ENCODE peak calls at places on chromosomes 11 and 22, in six cellular contexts. One of them, this sample, is unnamed.

GRCh38 chr22:44266811-44267760 is 45.7 kb downstream of the SHISAL1 start:
- DNase-seq in HepG2: no peak
- DNase-seq in H1: no peak
- DNase-seq in IMR-90: no peak
- DNase-seq in GM12878: no peak
- DNase-seq in HCT116: no peak
- DNase-seq in this sample: no peak

GRCh38 chr22:49011769-49012598 is 815.7 kb downstream of the BRD1 start:
- DNase-seq in HepG2: no peak
- DNase-seq in IMR-90: no peak
- DNase-seq in GM12878: no peak
- DNase-seq in H1: peak; percentile 35
- DNase-seq in HCT116: no peak
- DNase-seq in this sample: no peak

GRCh38 chr22:16844529-16844928 is 19.3 kb upstream of the XKR3 start:
- DNase-seq in H1: no peak
- DNase-seq in GM12878: no peak
- DNase-seq in HepG2: no peak
- DNase-seq in IMR-90: no peak
- DNase-seq in HCT116: no peak
- DNase-seq in this sample: no peak

GRCh38 chr11:2750101-2750509 is 50.3 kb upstream of the KCNQ1OT1 start:
- DNase-seq in HepG2: no peak
- DNase-seq in H1: no peak
- DNase-seq in HCT116: no peak
- DNase-seq in IMR-90: no peak
- DNase-seq in GM12878: no peak
- DNase-seq in this sample: no peak

GRCh38 chr22:23183107-23183698 is 2.9 kb downstream of the BCR start:
- DNase-seq in GM12878: no peak
- DNase-seq in HepG2: peak; percentile 47
- DNase-seq in IMR-90: peak; percentile 66
- DNase-seq in HCT116: no peak
- DNase-seq in H1: peak; percentile 71
- DNase-seq in this sample: no peak

GRCh38 chr11:12786450-12786849 is 112.2 kb downstream of the TEAD1 start:
- DNase-seq in HCT116: no peak
- DNase-seq in HepG2: no peak
- DNase-seq in IMR-90: no peak
- DNase-seq in H1: no peak
- DNase-seq in GM12878: no peak
- DNase-seq in this sample: no peak

GRCh38 chr11:29260939-29261705 is 755.7 kb downstream of the KCNA4 start:
- DNase-seq in IMR-90: peak; percentile 86
- DNase-seq in HepG2: peak; percentile 51
- DNase-seq in GM12878: no peak
- DNase-seq in HCT116: peak; percentile 76
- DNase-seq in H1: no peak
- DNase-seq in this sample: peak; percentile 86

GRCh38 chr22:37242395-37242918 is 1.6 kb downstream of the RAC2 start:
- DNase-seq in HepG2: no peak
- DNase-seq in HCT116: no peak
- DNase-seq in H1: no peak
- DNase-seq in GM12878: peak; percentile 92
- DNase-seq in IMR-90: peak; percentile 38
- DNase-seq in this sample: no peak

GRCh38 chr11:69442012-69442806 is 39.3 kb upstream of the LINC01488 start:
- DNase-seq in H1: no peak
- DNase-seq in IMR-90: no peak
- DNase-seq in HepG2: no peak
- DNase-seq in GM12878: no peak
- DNase-seq in HCT116: no peak
- DNase-seq in this sample: no peak

GRCh38 chr22:20000246-20001081 is 16.2 kb downstream of the ARVCF start:
- DNase-seq in IMR-90: no peak
- DNase-seq in HCT116: no peak
- DNase-seq in HepG2: peak; percentile 76
- DNase-seq in GM12878: no peak
- DNase-seq in H1: no peak
- DNase-seq in this sample: no peak

GRCh38 chr11:134792044-134792443 is 380.0 kb upstream of the B3GAT1 start:
- DNase-seq in H1: no peak
- DNase-seq in IMR-90: peak; percentile 1
- DNase-seq in HCT116: no peak
- DNase-seq in HepG2: no peak
- DNase-seq in GM12878: no peak
- DNase-seq in this sample: no peak

GRCh38 chr11:10302744-10303557 is 1.9 kb upstream of the ADM start:
- DNase-seq in HepG2: peak; percentile 70
- DNase-seq in HCT116: no peak
- DNase-seq in GM12878: no peak
- DNase-seq in IMR-90: peak; percentile 59
- DNase-seq in H1: peak; percentile 74
- DNase-seq in this sample: peak; percentile 67
- TF ChIP-seq RAD21 in HepG2: peak; percentile 19
- TF ChIP-seq RAD21 in HCT116: no peak
- TF ChIP-seq RAD21 in GM12878: no peak
- TF ChIP-seq RAD21 in IMR-90: peak; percentile 1
- TF ChIP-seq RAD21 in H1: no peak
- TF ChIP-seq RAD21 in this sample: no peak

DNA sequence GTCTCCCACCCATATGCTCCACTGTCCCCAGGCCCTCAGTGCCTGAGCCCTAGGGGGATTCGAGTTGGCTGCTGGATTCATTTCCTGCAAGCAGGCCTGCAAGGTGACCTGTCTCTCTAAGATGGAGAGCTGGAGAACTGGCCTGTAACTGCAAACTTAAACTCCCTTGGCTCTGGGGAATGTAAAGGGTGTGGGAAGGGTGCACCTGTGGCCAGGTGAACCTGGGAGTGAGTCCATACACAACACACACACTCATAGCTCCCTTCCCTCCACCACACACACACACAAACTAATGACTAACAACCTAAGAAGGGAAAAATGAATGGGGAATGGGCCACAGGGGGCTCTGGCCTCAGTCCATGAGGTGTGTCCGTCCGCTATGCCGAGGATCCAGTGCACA is 14.5 kb downstream of the SMTNL1 start:
- DNase-seq in GM12878: no peak
- DNase-seq in H1: no peak
- DNase-seq in HCT116: no peak
- DNase-seq in IMR-90: no peak
- DNase-seq in HepG2: no peak
- DNase-seq in this sample: no peak
- TF ChIP-seq RAD21 in GM12878: no peak
- TF ChIP-seq RAD21 in H1: no peak
- TF ChIP-seq RAD21 in HCT116: no peak
- TF ChIP-seq RAD21 in IMR-90: no peak
- TF ChIP-seq RAD21 in HepG2: no peak
- TF ChIP-seq RAD21 in this sample: no peak

GRCh38 chr11:9170450-9170849 is 79.1 kb upstream of the SCUBE2 start:
- DNase-seq in H1: no peak
- DNase-seq in IMR-90: peak; percentile 82
- DNase-seq in GM12878: no peak
- DNase-seq in HCT116: no peak
- DNase-seq in HepG2: no peak
- DNase-seq in this sample: peak; percentile 5
- TF ChIP-seq RAD21 in H1: no peak
- TF ChIP-seq RAD21 in IMR-90: no peak
- TF ChIP-seq RAD21 in GM12878: no peak
- TF ChIP-seq RAD21 in HCT116: no peak
- TF ChIP-seq RAD21 in HepG2: no peak
- TF ChIP-seq RAD21 in this sample: no peak

GRCh38 chr11:19398273-19398672 is 157.5 kb upstream of the E2F8 start:
- DNase-seq in HepG2: no peak
- DNase-seq in GM12878: no peak
- DNase-seq in HCT116: no peak
- DNase-seq in H1: no peak
- DNase-seq in IMR-90: peak; percentile 19
- DNase-seq in this sample: no peak
- TF ChIP-seq RAD21 in HepG2: no peak
- TF ChIP-seq RAD21 in GM12878: no peak
- TF ChIP-seq RAD21 in HCT116: no peak
- TF ChIP-seq RAD21 in H1: no peak
- TF ChIP-seq RAD21 in IMR-90: no peak
- TF ChIP-seq RAD21 in this sample: no peak

GRCh38 chr11:123566852-123567251 is 87.6 kb downstream of the SCN3B start:
- DNase-seq in H1: no peak
- DNase-seq in HCT116: no peak
- DNase-seq in IMR-90: no peak
- DNase-seq in GM12878: no peak
- DNase-seq in HepG2: no peak
- DNase-seq in this sample: no peak

GRCh38 chr11:123568367-123568870 is 86.0 kb downstream of the SCN3B start:
- DNase-seq in GM12878: no peak
- DNase-seq in HCT116: no peak
- DNase-seq in HepG2: no peak
- DNase-seq in IMR-90: no peak
- DNase-seq in H1: no peak
- DNase-seq in this sample: no peak

GRCh38 chr11:123570939-123571590 is 83.4 kb downstream of the SCN3B start:
- DNase-seq in HepG2: no peak
- DNase-seq in IMR-90: no peak
- DNase-seq in HCT116: no peak
- DNase-seq in GM12878: no peak
- DNase-seq in H1: no peak
- DNase-seq in this sample: no peak

GRCh38 chr11:123567466-123567865 is 87.0 kb downstream of the SCN3B start:
- DNase-seq in GM12878: no peak
- DNase-seq in IMR-90: no peak
- DNase-seq in HCT116: no peak
- DNase-seq in HepG2: no peak
- DNase-seq in H1: no peak
- DNase-seq in this sample: no peak

GRCh38 chr11:123569387-123569786 is 85.0 kb downstream of the SCN3B start:
- DNase-seq in GM12878: no peak
- DNase-seq in H1: no peak
- DNase-seq in IMR-90: no peak
- DNase-seq in HepG2: no peak
- DNase-seq in HCT116: no peak
- DNase-seq in this sample: no peak
- TF ChIP-seq RAD21 in GM12878: no peak
- TF ChIP-seq RAD21 in H1: no peak
- TF ChIP-seq RAD21 in IMR-90: no peak
- TF ChIP-seq RAD21 in HepG2: no peak
- TF ChIP-seq RAD21 in HCT116: no peak
- TF ChIP-seq RAD21 in this sample: no peak

GRCh38 chr22:39907035-39907434 is 6.2 kb downstream of the GRAP2 start:
- DNase-seq in HCT116: no peak
- DNase-seq in IMR-90: no peak
- DNase-seq in HepG2: no peak
- DNase-seq in H1: no peak
- DNase-seq in GM12878: no peak
- DNase-seq in this sample: no peak
- TF ChIP-seq RAD21 in HCT116: no peak
- TF ChIP-seq RAD21 in IMR-90: no peak
- TF ChIP-seq RAD21 in HepG2: no peak
- TF ChIP-seq RAD21 in H1: no peak
- TF ChIP-seq RAD21 in GM12878: no peak
- TF ChIP-seq RAD21 in this sample: no peak

GRCh38 chr11:114972105-114972504 is 293.8 kb downstream of the NXPE2 start:
- DNase-seq in HCT116: no peak
- DNase-seq in IMR-90: no peak
- DNase-seq in GM12878: no peak
- DNase-seq in HepG2: no peak
- DNase-seq in H1: no peak
- DNase-seq in this sample: no peak

GRCh38 chr11:114977596-114977995 is 299.3 kb downstream of the NXPE2 start:
- DNase-seq in H1: no peak
- DNase-seq in IMR-90: no peak
- DNase-seq in GM12878: no peak
- DNase-seq in HCT116: no peak
- DNase-seq in HepG2: no peak
- DNase-seq in this sample: no peak
- TF ChIP-seq RAD21 in H1: no peak
- TF ChIP-seq RAD21 in IMR-90: no peak
- TF ChIP-seq RAD21 in GM12878: no peak
- TF ChIP-seq RAD21 in HCT116: no peak
- TF ChIP-seq RAD21 in HepG2: no peak
- TF ChIP-seq RAD21 in this sample: no peak